ENCODE peak calls at places on chromosomes 7 and 10, in ten cellular contexts. I, R, J, H, M, T, E, K, L and C are unnamed samples.

GRCh38 chr7:38757946-38758345 is 126.8 kb upstream of the AMPH start:
- DNase-seq in R (no peak), I (no peak), H (no peak), L (no peak), E (no peak), M (no peak), K (no peak), T (no peak), J (no peak), C (no peak)

GRCh38 chr10:2731940-2732339 is 335.4 kb upstream of the PFKP start:
- DNase-seq in J (no peak), T (no peak), I (no peak), R (no peak), E (no peak), H (no peak), M (no peak), K (no peak), L (no peak), C (no peak)

GRCh38 chr10:36578306-36578705 is 547.1 kb upstream of the ANKRD30A start:
- DNase-seq in J (no peak), T (no peak), L (no peak), I (no peak), R (no peak), M (no peak), K (no peak), E (no peak), H (no peak), C (no peak)

GRCh38 chr10:122478971-122479370 is 17.6 kb downstream of the HTRA1 start:
- DNase-seq in I (no peak), T (no peak), M (no peak), K (no peak), E (no peak), H (no peak), L (no peak), J (no peak), R (no peak), C (no peak)

GRCh38 chr10:24209946-24210491 is 1.1 kb downstream of the KIAA1217 start:
- DNase-seq in H (no peak), R (no peak), E (no peak), I (no peak), T (no peak), J (peak; percentile 14), K (peak; percentile 54), L (peak; percentile 49), M (no peak), C (no peak)

GRCh38 chr10:95476482-95477174 is 84.5 kb downstream of the SORBS1 start:
- DNase-seq in E (no peak), J (no peak), K (no peak), H (no peak), M (no peak), R (no peak), T (no peak), I (no peak), L (no peak), C (no peak)

GRCh38 chr7:152872745-152873118 is 113.2 kb downstream of the ACTR3B start:
- DNase-seq in J (no peak), T (no peak), K (no peak), M (no peak), R (no peak), I (no peak), L (no peak), E (no peak), H (no peak), C (no peak)

GRCh38 chr7:299169-299568 is 9.2 kb downstream of the FOXL3 start:
- DNase-seq in L (no peak), I (no peak), M (no peak), K (no peak), E (no peak), H (peak; percentile 36), T (no peak), R (no peak), J (no peak), C (no peak)

GRCh38 chr7:128879939-128880746 is 17.5 kb downstream of the ATP6V1F start:
- DNase-seq in T (peak; percentile 84), L (peak; percentile 76), M (peak; percentile 76), K (peak; percentile 99), I (peak; percentile 69), E (no peak), R (peak; percentile 71), J (peak; percentile 96), H (peak; percentile 89), C (no peak)

GRCh38 chr10:60809157-60809556 is 30.9 kb downstream of the CDK1 start:
- DNase-seq in L (no peak), E (no peak), I (no peak), K (no peak), M (no peak), J (no peak), T (no peak), R (no peak), H (no peak), C (no peak)

GRCh38 chr10:75707080-75707840 is 275.8 kb downstream of the LRMDA start:
- DNase-seq in T (no peak), J (no peak), E (no peak), L (no peak), H (peak; percentile 44), K (no peak), I (no peak), M (no peak), R (no peak), C (peak; percentile 90)

GRCh38 chr7:80014507-80014906 is 120.1 kb upstream of the GNAI1 start:
- DNase-seq in T (no peak), I (no peak), M (no peak), K (no peak), R (no peak), H (no peak), J (no peak), E (no peak), L (no peak), C (no peak)

GRCh38 chr10:8052344-8052969 is 2.0 kb upstream of the GATA3 start:
- DNase-seq in I (no peak), H (no peak), J (no peak), T (no peak), R (no peak), L (no peak), E (no peak), M (peak; percentile 54), K (no peak), C (no peak)

GRCh38 chr10:46079831-46080585 is 33.9 kb upstream of the MSMB start:
- DNase-seq in E (no peak), T (no peak), R (no peak), I (no peak), J (no peak), M (no peak), L (no peak), H (no peak), K (no peak), C (peak; percentile 79)

GRCh38 chr10:85946713-85947326 is 419.8 kb downstream of the GRID1 start:
- DNase-seq in I (no peak), L (no peak), T (no peak), J (no peak), H (no peak), E (no peak), M (no peak), K (no peak), R (no peak), C (no peak)

GRCh38 chr7:152076324-152076821 is 50.9 kb downstream of the GALNT11 start:
- DNase-seq in J (peak; percentile 40), T (no peak), I (peak; percentile 42), L (no peak), H (peak; percentile 77), M (no peak), R (peak; percentile 47), E (no peak), K (peak; percentile 39), C (no peak)

GRCh38 chr10:72503241-72503640 is 122.6 kb downstream of the MICU1 start:
- DNase-seq in H (no peak), T (no peak), I (no peak), L (no peak), E (no peak), J (no peak), M (no peak), K (no peak), R (no peak), C (no peak)

GRCh38 chr10:63258920-63259678 is 126.0 kb downstream of the NRBF2 start:
- DNase-seq in M (no peak), R (no peak), K (no peak), I (no peak), L (no peak), T (no peak), E (no peak), H (no peak), J (no peak), C (no peak)
- H3K4me3 ChIP-seq in M (no peak overlapping the region), R (no peak overlapping the region), K (no peak overlapping the region), I (no peak overlapping the region), L (no peak overlapping the region), T (no peak overlapping the region), E (no peak overlapping the region), H (peak overlapping the region; percentile 15), J (no peak overlapping the region), C (no peak overlapping the region)

GRCh38 chr7:23419845-23420244 is 50.4 kb downstream of the IGF2BP3 start:
- DNase-seq in T (no peak), L (no peak), H (no peak), M (no peak), J (no peak), E (no peak), K (no peak), R (no peak), I (no peak), C (no peak)
- TF ChIP-seq CTCF in T (no peak), L (no peak), H (no peak), M (no peak), J (no peak), E (no peak), K (no peak), R (no peak), I (no peak), C (no peak)

GRCh38 chr7:26181474-26182227 is 18.9 kb downstream of the HNRNPA2B1 start:
- DNase-seq in I (no peak), K (no peak), H (no peak), M (no peak), R (no peak), L (no peak), E (no peak), T (no peak), J (no peak), C (no peak)
- TF ChIP-seq EP300 in I (no peak), K (no peak), H (no peak), M (no peak), R (no peak), L (no peak), E (no peak), T (no peak), J (no peak), C (no peak)

GRCh38 chr10:93437946-93438795 is 44.0 kb downstream of the MYOF start:
- DNase-seq in I (no peak), E (no peak), H (peak; percentile 76), K (no peak), T (no peak), L (peak; percentile 47), M (no peak), R (no peak), J (no peak), C (no peak)

GRCh38 chr10:93436577-93436976 is 45.6 kb downstream of the MYOF start:
- DNase-seq in M (no peak), R (peak; percentile 31), K (no peak), I (no peak), E (peak; percentile 57), L (peak; percentile 64), H (no peak), J (no peak), T (peak; percentile 87), C (no peak)

GRCh38 chr10:93440591-93441012 is 41.5 kb downstream of the MYOF start:
- DNase-seq in T (peak; percentile 64), I (no peak), J (no peak), E (no peak), L (no peak), H (no peak), R (no peak), K (no peak), M (no peak), C (no peak)

GRCh38 chr10:93437000-93437945 is 44.9 kb downstream of the MYOF start:
- DNase-seq in I (peak; percentile 67), L (peak; percentile 81), H (peak; percentile 68), K (no peak), R (peak; percentile 64), J (peak; percentile 89), M (no peak), T (peak; percentile 98), E (peak; percentile 64), C (peak; percentile 97)

GRCh38 chr10:93438796-93439253 is 43.3 kb downstream of the MYOF start:
- DNase-seq in H (no peak), K (no peak), L (peak; percentile 46), J (no peak), R (peak; percentile 56), I (peak; percentile 62), T (no peak), M (no peak), E (no peak), C (no peak)
- H3K4me3 ChIP-seq in H (peak overlapping the region; percentile 52), K (no peak overlapping the region), L (no peak overlapping the region), J (no peak overlapping the region), R (no peak overlapping the region), I (no peak overlapping the region), T (no peak overlapping the region), M (no peak overlapping the region), E (no peak overlapping the region), C (no peak overlapping the region)